ENCODE peak calls at places on chromosomes 4 and X, in eight cellular contexts. One of them, this sample, is unnamed.

GRCh38 chr4:184599492-184600135 is 49.6 kb downstream of the CASP3 start:
- DNase-seq in CD4-positive, CD25-positive, alpha-beta regulatory T cell: no peak
- DNase-seq in GOT3: no peak
- DNase-seq in RCC 7860: peak
- DNase-seq in cerebellar nuclear complex: no peak
- DNase-seq in C1 segment of cervical spinal cord: no peak
- DNase-seq in dorsolateral prefrontal cortex: no peak
- DNase-seq in HuH-7.5: no peak
- DNase-seq in this sample: no peak

GRCh38 chr4:159764343-159764952 is 661.6 kb downstream of the RAPGEF2 start:
- DNase-seq in CD4-positive, CD25-positive, alpha-beta regulatory T cell: peak
- DNase-seq in GOT3: no peak
- DNase-seq in RCC 7860: peak
- DNase-seq in cerebellar nuclear complex: peak
- DNase-seq in C1 segment of cervical spinal cord: peak
- DNase-seq in dorsolateral prefrontal cortex: no peak
- DNase-seq in HuH-7.5: peak
- DNase-seq in this sample: peak

GRCh38 chrX:40169193-40170086 is 71.7 kb upstream of the BCOR start:
- DNase-seq in CD4-positive, CD25-positive, alpha-beta regulatory T cell: peak
- DNase-seq in GOT3: no peak
- DNase-seq in RCC 7860: peak
- DNase-seq in cerebellar nuclear complex: no peak
- DNase-seq in C1 segment of cervical spinal cord: no peak
- DNase-seq in dorsolateral prefrontal cortex: peak
- DNase-seq in HuH-7.5: peak
- DNase-seq in this sample: no peak

GRCh38 chrX:148774276-148774675 is 273.9 kb downstream of the AFF2 start:
- DNase-seq in CD4-positive, CD25-positive, alpha-beta regulatory T cell: no peak
- DNase-seq in GOT3: no peak
- DNase-seq in RCC 7860: no peak
- DNase-seq in cerebellar nuclear complex: no peak
- DNase-seq in C1 segment of cervical spinal cord: no peak
- DNase-seq in dorsolateral prefrontal cortex: no peak
- DNase-seq in HuH-7.5: no peak
- DNase-seq in this sample: no peak

GRCh38 chr4:127355738-127356137 is 277.0 kb upstream of the INTU start:
- DNase-seq in CD4-positive, CD25-positive, alpha-beta regulatory T cell: no peak
- DNase-seq in GOT3: no peak
- DNase-seq in RCC 7860: no peak
- DNase-seq in cerebellar nuclear complex: no peak
- DNase-seq in C1 segment of cervical spinal cord: no peak
- DNase-seq in dorsolateral prefrontal cortex: no peak
- DNase-seq in HuH-7.5: no peak
- DNase-seq in this sample: no peak

GRCh38 chr4:114599231-114600065 is 841 bp downstream of the UGT8 start:
- DNase-seq in CD4-positive, CD25-positive, alpha-beta regulatory T cell: no peak
- DNase-seq in GOT3: no peak
- DNase-seq in RCC 7860: no peak
- DNase-seq in cerebellar nuclear complex: no peak
- DNase-seq in C1 segment of cervical spinal cord: peak
- DNase-seq in dorsolateral prefrontal cortex: peak
- DNase-seq in HuH-7.5: no peak
- DNase-seq in this sample: no peak

GRCh38 chr4:8090312-8090711 is 68.3 kb downstream of the ABLIM2 start:
- DNase-seq in CD4-positive, CD25-positive, alpha-beta regulatory T cell: no peak
- DNase-seq in GOT3: no peak
- DNase-seq in RCC 7860: peak
- DNase-seq in cerebellar nuclear complex: no peak
- DNase-seq in C1 segment of cervical spinal cord: no peak
- DNase-seq in dorsolateral prefrontal cortex: no peak
- DNase-seq in HuH-7.5: no peak
- DNase-seq in this sample: no peak

GRCh38 chr4:41364871-41365270 is 108.1 kb downstream of the UCHL1 start:
- DNase-seq in CD4-positive, CD25-positive, alpha-beta regulatory T cell: no peak
- DNase-seq in GOT3: no peak
- DNase-seq in RCC 7860: no peak
- DNase-seq in cerebellar nuclear complex: no peak
- DNase-seq in C1 segment of cervical spinal cord: peak
- DNase-seq in dorsolateral prefrontal cortex: no peak
- DNase-seq in HuH-7.5: no peak
- DNase-seq in this sample: no peak

GRCh38 chrX:100413231-100413630 is 3.2 kb upstream of the PCDH19 start:
- DNase-seq in CD4-positive, CD25-positive, alpha-beta regulatory T cell: peak
- DNase-seq in GOT3: no peak
- DNase-seq in RCC 7860: peak
- DNase-seq in cerebellar nuclear complex: no peak
- DNase-seq in C1 segment of cervical spinal cord: no peak
- DNase-seq in dorsolateral prefrontal cortex: no peak
- DNase-seq in HuH-7.5: no peak
- DNase-seq in this sample: peak

GRCh38 chr4:187335339-187335738 is 611.7 kb upstream of the FAT1 start:
- DNase-seq in CD4-positive, CD25-positive, alpha-beta regulatory T cell: no peak
- DNase-seq in GOT3: no peak
- DNase-seq in RCC 7860: no peak
- DNase-seq in cerebellar nuclear complex: no peak
- DNase-seq in C1 segment of cervical spinal cord: no peak
- DNase-seq in dorsolateral prefrontal cortex: no peak
- DNase-seq in HuH-7.5: no peak
- DNase-seq in this sample: no peak

GRCh38 chrX:100409316-100410082 is 574 bp downstream of the PCDH19 start:
- DNase-seq in CD4-positive, CD25-positive, alpha-beta regulatory T cell: no peak
- DNase-seq in GOT3: no peak
- DNase-seq in RCC 7860: no peak
- DNase-seq in cerebellar nuclear complex: no peak
- DNase-seq in C1 segment of cervical spinal cord: no peak
- DNase-seq in dorsolateral prefrontal cortex: peak
- DNase-seq in HuH-7.5: peak
- DNase-seq in this sample: no peak

GRCh38 chr4:8725845-8726244 is 133.3 kb downstream of the CPZ start:
- DNase-seq in CD4-positive, CD25-positive, alpha-beta regulatory T cell: no peak
- DNase-seq in GOT3: no peak
- DNase-seq in RCC 7860: no peak
- DNase-seq in cerebellar nuclear complex: no peak
- DNase-seq in C1 segment of cervical spinal cord: no peak
- DNase-seq in dorsolateral prefrontal cortex: no peak
- DNase-seq in HuH-7.5: no peak
- DNase-seq in this sample: no peak

GRCh38 chr4:75844151-75844662 is 58.0 kb downstream of the PPEF2 start:
- DNase-seq in CD4-positive, CD25-positive, alpha-beta regulatory T cell: no peak
- DNase-seq in GOT3: no peak
- DNase-seq in RCC 7860: no peak
- DNase-seq in cerebellar nuclear complex: no peak
- DNase-seq in C1 segment of cervical spinal cord: no peak
- DNase-seq in dorsolateral prefrontal cortex: no peak
- DNase-seq in HuH-7.5: peak
- DNase-seq in this sample: no peak

GRCh38 chrX:110396777-110397176 is 38.1 kb downstream of the RTL9 start:
- DNase-seq in CD4-positive, CD25-positive, alpha-beta regulatory T cell: no peak
- DNase-seq in GOT3: no peak
- DNase-seq in RCC 7860: no peak
- DNase-seq in cerebellar nuclear complex: no peak
- DNase-seq in C1 segment of cervical spinal cord: no peak
- DNase-seq in dorsolateral prefrontal cortex: no peak
- DNase-seq in HuH-7.5: no peak
- DNase-seq in this sample: no peak

GRCh38 chrX:118271770-118272169 is 74.1 kb upstream of the WDR44 start:
- DNase-seq in CD4-positive, CD25-positive, alpha-beta regulatory T cell: no peak
- DNase-seq in GOT3: no peak
- DNase-seq in RCC 7860: no peak
- DNase-seq in cerebellar nuclear complex: no peak
- DNase-seq in C1 segment of cervical spinal cord: no peak
- DNase-seq in dorsolateral prefrontal cortex: no peak
- DNase-seq in HuH-7.5: no peak
- DNase-seq in this sample: no peak

GRCh38 chr4:165537028-165537648 is 158.3 kb downstream of the CPE start:
- DNase-seq in CD4-positive, CD25-positive, alpha-beta regulatory T cell: peak
- DNase-seq in GOT3: no peak
- DNase-seq in RCC 7860: peak
- DNase-seq in cerebellar nuclear complex: peak
- DNase-seq in C1 segment of cervical spinal cord: no peak
- DNase-seq in dorsolateral prefrontal cortex: no peak
- DNase-seq in HuH-7.5: peak
- DNase-seq in this sample: peak